ENCODE peak calls at places on chromosomes 6 and 20, in six cellular contexts. S is NCI-H345; U is NCI-H2227 treated with DMSO at 0.1 percent for 48 hours; X is HFF-Myc; R is ecto neural progenitor cell; M is Jurkat, Clone E6-1. H is an unnamed sample.

GRCh38 chr20:44970243-44970757 is 4.0 kb downstream of the STK4 start:
- DNase-seq in X (no peak), S (no peak), M (peak), U (no peak), R (no peak), H (no peak)

GRCh38 chr6:33863084-33863483 is 59.3 kb upstream of the MLN start:
- DNase-seq in S (no peak), U (no peak), M (no peak), R (no peak), X (no peak), H (no peak)

GRCh38 chr6:53793318-53793975 is 1.4 kb upstream of the LRRC1 start:
- DNase-seq in X (no peak), R (peak), U (peak), S (peak), M (peak), H (peak)

GRCh38 chr20:57092112-57092899 is 174.1 kb downstream of the BMP7 start:
- DNase-seq in R (peak), X (no peak), M (peak), U (peak), S (peak), H (peak)

GRCh38 chr6:33430334-33430733 is 10.5 kb downstream of the SYNGAP1 start:
- DNase-seq in S (no peak), U (no peak), M (no peak), X (no peak), R (no peak), H (peak)

GRCh38 chr6:108779521-108779920 is 68.7 kb upstream of the ARMC2 start:
- DNase-seq in R (no peak), S (no peak), M (no peak), U (no peak), X (no peak), H (no peak)

GRCh38 chr6:88368071-88368787 is 202.1 kb upstream of the CNR1 start:
- DNase-seq in M (no peak), X (no peak), R (no peak), U (no peak), S (no peak), H (no peak)

GRCh38 chr6:112259337-112259675 is 4.9 kb upstream of the LAMA4 start:
- DNase-seq in X (no peak), R (no peak), S (no peak), M (no peak), U (no peak), H (no peak)

GRCh38 chr6:2952557-2953095 is 18.7 kb downstream of the SERPINB6 start:
- DNase-seq in S (no peak), X (peak), M (peak), U (no peak), R (peak), H (peak)

GRCh38 chr6:109318328-109318876 is 63.9 kb downstream of the CD164 start:
- DNase-seq in M (peak), R (no peak), S (peak), U (no peak), X (no peak), H (no peak)

GRCh38 chr6:119148102-119148824 is 69.8 kb upstream of the FAM184A start:
- DNase-seq in U (no peak), R (no peak), S (peak), X (peak), M (peak), H (peak)

GRCh38 chr20:1296922-1297321 is 30.8 kb downstream of the SNPH start:
- DNase-seq in X (no peak), R (no peak), U (no peak), S (no peak), M (no peak), H (no peak)

H was measured in GM13977.